ENCODE peak calls at places on chromosome 6, in nine cellular contexts. G, P, Q, V, O, S, R, D and N are unnamed samples.

GRCh38 chr6:116280161-116280959 is 630 bp upstream of the TSPYL1 start:
- DNase-seq in G (peak; percentile 14), P (no peak), Q (no peak), V (peak; percentile 74), O (no peak), S (no peak), R (no peak), D (no peak), N (no peak)

GRCh38 chr6:109105681-109106080 is 10.4 kb downstream of the CEP57L1 start:
- DNase-seq in G (no peak), P (no peak), Q (no peak), V (no peak), O (no peak), S (no peak), R (no peak), D (no peak), N (no peak)

GRCh38 chr6:161347988-161348627 is 74.2 kb upstream of the AGPAT4 start:
- DNase-seq in G (no peak), P (no peak), Q (no peak), V (no peak), O (no peak), S (no peak), R (no peak), D (no peak), N (no peak)

GRCh38 chr6:150627154-150627553 is 27.5 kb downstream of the PLEKHG1 start:
- DNase-seq in G (no peak), P (no peak), Q (no peak), V (no peak), O (no peak), S (no peak), R (no peak), D (no peak), N (no peak)

GRCh38 chr6:158283304-158284005 is 28.8 kb upstream of the TULP4 start:
- DNase-seq in G (no peak), P (no peak), Q (no peak), V (no peak), O (peak; percentile 12), S (no peak), R (peak; percentile 57), D (no peak), N (no peak)

GRCh38 chr6:159931112-159931511 is 37.8 kb upstream of the IGF2R start:
- DNase-seq in G (no peak), P (no peak), Q (no peak), V (no peak), O (no peak), S (no peak), R (no peak), D (no peak), N (no peak)

GRCh38 chr6:81531869-81532561 is 220.5 kb downstream of the TENT5A start:
- DNase-seq in G (no peak), P (no peak), Q (no peak), V (no peak), O (no peak), S (no peak), R (no peak), D (no peak), N (no peak)

GRCh38 chr6:162032620-162033019 is 694.9 kb downstream of the PRKN start:
- DNase-seq in G (peak; percentile 31), P (no peak), Q (no peak), V (no peak), O (no peak), S (no peak), R (no peak), D (no peak), N (peak; percentile 2)

GRCh38 chr6:87745966-87746721 is 44.1 kb upstream of the AKIRIN2 start:
- DNase-seq in G (no peak), P (no peak), Q (no peak), V (no peak), O (no peak), S (no peak), R (no peak), D (no peak), N (no peak)

GRCh38 chr6:25342784-25343183 is 63.6 kb downstream of the CARMIL1 start:
- DNase-seq in G (no peak), P (no peak), Q (no peak), V (no peak), O (no peak), S (no peak), R (no peak), D (no peak), N (peak; percentile 32)